ENCODE peak calls at places on chromosomes 13 and 19, in eight cellular contexts. I, Z, E, T, J, L, N and O are unnamed samples.
A peak's percentile ranks its signal among the peaks of the same experiment; 100 is the strongest.

GRCh38 chr13:27339299-27339698 is 68.7 kb downstream of the RASL11A start:
- DNase-seq in I (peak; percentile 63), Z (no peak), E (no peak), T (no peak), J (peak; percentile 54), L (peak; percentile 40), N (no peak), O (no peak)

GRCh38 chr13:37648604-37649003 is 50.0 kb upstream of the POSTN start:
- DNase-seq in I (no peak), Z (no peak), E (no peak), T (no peak), J (peak; percentile 34), L (no peak), N (no peak), O (no peak)

GRCh38 chr19:1266116-1266817 is 2.9 kb upstream of the CIRBP start:
- DNase-seq in I (peak; percentile 95), Z (peak; percentile 89), E (peak; percentile 87), T (peak; percentile 55), J (peak; percentile 83), L (peak; percentile 78), N (peak; percentile 93), O (peak; percentile 90)

GRCh38 chr19:16111909-16112752 is 442 bp downstream of the RAB8A start:
- DNase-seq in I (no peak), Z (no peak), E (no peak), T (no peak), J (no peak), L (no peak), N (no peak), O (no peak)

GRCh38 chr13:29472317-29472961 is 123.0 kb downstream of the SLC7A1 start:
- DNase-seq in I (peak; percentile 84), Z (no peak), E (no peak), T (no peak), J (peak; percentile 71), L (peak; percentile 27), N (no peak), O (peak; percentile 29)

GRCh38 chr19:31553112-31553843 is 204.0 kb upstream of the TSHZ3 start:
- DNase-seq in I (no peak), Z (no peak), E (no peak), T (no peak), J (no peak), L (no peak), N (no peak), O (no peak)

GRCh38 chr13:66915596-66916185 is 314.4 kb downstream of the PCDH9 start:
- DNase-seq in I (no peak), Z (no peak), E (no peak), T (no peak), J (no peak), L (no peak), N (no peak), O (no peak)

GRCh38 chr13:94233401-94233800 is 246.1 kb downstream of the DCT start:
- DNase-seq in I (no peak), Z (no peak), E (no peak), T (peak; percentile 39), J (peak; percentile 91), L (no peak), N (no peak), O (no peak)

GRCh38 chr13:43579321-43579720 is 207.5 kb downstream of the ENOX1 start:
- DNase-seq in I (no peak), Z (no peak), E (no peak), T (no peak), J (no peak), L (no peak), N (no peak), O (no peak)

GRCh38 chr19:43662487-43662886 is 7.5 kb downstream of the PLAUR start:
- DNase-seq in I (peak; percentile 59), Z (no peak), E (no peak), T (no peak), J (no peak), L (no peak), N (no peak), O (no peak)

GRCh38 chr19:14023404-14024235 is 4.3 kb upstream of the RLN3 start:
- DNase-seq in I (peak; percentile 74), Z (peak; percentile 58), E (peak; percentile 71), T (peak; percentile 68), J (peak; percentile 56), L (no peak), N (no peak), O (no peak)

GRCh38 chr19:54253331-54254194 is 3.5 kb downstream of the LILRB5 start:
- DNase-seq in I (no peak), Z (no peak), E (no peak), T (no peak), J (no peak), L (no peak), N (no peak), O (no peak)

GRCh38 chr19:34618410-34618809 is 58.5 kb downstream of the SCGB2B2 start:
- DNase-seq in I (no peak), Z (no peak), E (no peak), T (no peak), J (no peak), L (no peak), N (no peak), O (no peak)

GRCh38 chr19:48634424-48635262 is 2.5 kb downstream of the DBP start:
- DNase-seq in I (peak; percentile 96), Z (peak; percentile 98), E (peak; percentile 93), T (peak; percentile 87), J (peak; percentile 97), L (peak; percentile 91), N (peak; percentile 97), O (peak; percentile 98)

GRCh38 chr19:48636859-48637448 is at the start of gene DBP:
- DNase-seq in I (no peak), Z (peak; percentile 76), E (no peak), T (peak; percentile 63), J (no peak), L (peak; percentile 40), N (no peak), O (no peak)

GRCh38 chr19:48635263-48635965 is 1.8 kb downstream of the DBP start:
- DNase-seq in I (peak; percentile 90), Z (peak; percentile 87), E (no peak), T (peak; percentile 51), J (peak; percentile 47), L (peak; percentile 73), N (peak; percentile 76), O (peak; percentile 84)

GRCh38 chr19:48637449-48637947 is 319 bp upstream of the DBP start:
- DNase-seq in I (peak; percentile 99), Z (peak; percentile 99), E (peak; percentile 99), T (peak; percentile 100), J (peak; percentile 100), L (peak; percentile 100), N (peak; percentile 99), O (peak; percentile 100)

GRCh38 chr19:48635966-48636858 is 967 bp downstream of the DBP start:
- DNase-seq in I (peak; percentile 46), Z (peak; percentile 75), E (no peak), T (peak; percentile 39), J (no peak), L (peak; percentile 28), N (no peak), O (peak; percentile 78)
- TF ChIP-seq CTCF in I (no peak), Z (no peak), E (no peak), T (no peak), J (no peak), L (no peak), N (no peak), O (no peak)

DNA sequence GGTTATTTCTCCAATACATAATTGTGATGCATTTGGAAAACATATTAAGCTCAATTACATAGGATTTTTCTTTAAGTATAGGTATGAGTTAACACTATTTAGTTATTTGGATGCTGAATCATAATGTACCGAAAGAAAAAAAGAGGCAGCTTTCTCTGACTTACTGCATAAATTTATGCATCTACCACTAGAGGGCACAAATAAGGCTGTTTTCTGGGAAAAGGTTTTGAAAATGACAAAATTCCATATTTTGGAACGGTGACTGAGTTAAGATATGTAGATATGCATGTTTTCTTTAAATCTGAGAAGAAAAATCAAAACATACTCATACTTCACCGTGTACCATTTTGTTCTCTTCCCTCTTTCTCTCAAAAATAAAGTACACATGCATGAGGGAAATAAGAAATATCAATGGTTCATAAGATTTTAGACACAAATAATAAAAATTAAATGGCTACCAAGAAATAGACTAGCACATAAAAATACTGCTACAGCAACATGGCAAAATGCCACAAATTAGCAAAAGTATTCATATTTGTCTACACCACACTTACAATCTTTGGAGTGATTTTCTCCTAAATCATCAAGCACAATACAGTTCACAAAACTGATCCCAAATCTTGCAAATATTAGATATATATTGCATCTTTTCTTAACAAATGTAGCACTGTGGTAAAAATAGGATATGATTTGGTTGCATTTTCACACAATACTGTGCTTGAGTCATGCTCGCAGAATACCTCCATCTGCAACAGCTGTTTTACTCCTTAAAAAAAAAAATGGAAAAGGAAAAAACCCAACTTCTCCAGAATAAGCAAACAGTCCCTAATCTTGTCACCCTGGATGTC is 260.0 kb downstream of the FGF14 start:
- DNase-seq in I (peak; percentile 31), Z (no peak), E (no peak), T (no peak), J (peak; percentile 33), L (no peak), N (no peak), O (no peak)
- TF ChIP-seq CTCF in I (peak; percentile 88), Z (no peak), E (peak; percentile 28), T (peak; percentile 94), J (peak; percentile 68), L (peak; percentile 51), N (peak; percentile 69), O (no peak)

GRCh38 chr19:45918721-45919120 is 4.1 kb upstream of the NANOS2 start:
- DNase-seq in I (no peak), Z (no peak), E (no peak), T (no peak), J (no peak), L (no peak), N (no peak), O (no peak)

GRCh38 chr19:45919678-45920077 is 5.1 kb upstream of the NANOS2 start:
- DNase-seq in I (no peak), Z (no peak), E (no peak), T (no peak), J (no peak), L (no peak), N (no peak), O (no peak)

GRCh38 chr19:45920458-45920857 is 5.9 kb upstream of the NANOS2 start:
- DNase-seq in I (no peak), Z (no peak), E (no peak), T (no peak), J (no peak), L (no peak), N (no peak), O (no peak)

GRCh38 chr19:45924891-45925447 is 10.4 kb upstream of the NANOS2 start:
- DNase-seq in I (no peak), Z (no peak), E (no peak), T (peak; percentile 82), J (no peak), L (no peak), N (no peak), O (no peak)

GRCh38 chr19:45922281-45922680 is 7.7 kb upstream of the NANOS2 start:
- DNase-seq in I (peak; percentile 66), Z (no peak), E (no peak), T (no peak), J (no peak), L (no peak), N (no peak), O (no peak)
- TF ChIP-seq CTCF in I (peak; percentile 42), Z (no peak), E (no peak), T (no peak), J (peak; percentile 32), L (no peak), N (no peak), O (no peak)

DNA sequence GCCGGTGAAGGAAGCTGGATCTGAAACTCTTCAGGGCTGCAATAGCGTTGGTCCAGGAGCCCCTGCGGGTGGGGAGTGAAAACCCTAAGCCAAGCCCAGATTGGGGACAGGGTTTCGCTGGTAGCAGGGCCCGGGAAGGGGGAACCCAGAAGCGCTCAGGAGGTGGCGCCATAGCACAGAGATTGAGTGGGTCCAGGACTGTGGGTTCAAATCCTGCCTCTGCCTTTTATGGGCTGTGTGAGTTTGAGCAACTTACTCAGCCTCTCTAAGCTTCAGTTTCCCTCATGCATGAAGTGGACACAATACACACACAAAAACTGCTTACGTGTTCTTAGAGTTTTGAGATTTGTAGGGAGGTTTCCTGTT is 8.3 kb upstream of the SYCN start:
- DNase-seq in I (peak; percentile 71), Z (no peak), E (no peak), T (no peak), J (no peak), L (peak; percentile 59), N (no peak), O (no peak)
- TF ChIP-seq CTCF in I (peak; percentile 63), Z (no peak), E (no peak), T (peak; percentile 59), J (peak; percentile 41), L (peak; percentile 47), N (no peak), O (no peak)